ENCODE peak calls at places on chromosomes 7 and 10, in six cellular contexts. S is OCI-M1, J is Right ventricle myocardium superior, N is HuH-7, E is brain pericyte, W is GM12865. U is an unnamed sample.

GRCh38 chr7:818031-818699 is 14.1 kb upstream of the SUN1 start:
- DNase-seq in J (peak; percentile 1), W (peak; percentile 64), N (peak; percentile 61), S (peak; percentile 25), E (peak; percentile 31), U (no peak)

GRCh38 chr10:58775960-58776574 is 263.4 kb downstream of the BICC1 start:
- DNase-seq in J (no peak), S (no peak), W (no peak), E (no peak), N (no peak), U (no peak)

GRCh38 chr10:4067552-4068254 is 282.7 kb upstream of the KLF6 start:
- DNase-seq in W (peak; percentile 9), J (no peak), S (peak; percentile 59), N (no peak), E (no peak), U (no peak)

GRCh38 chr10:110363572-110364411 is 59.1 kb upstream of the SMNDC1 start:
- DNase-seq in N (no peak), W (no peak), E (no peak), J (no peak), S (no peak), U (no peak)

GRCh38 chr7:46191776-46192175 is 270.7 kb upstream of the IGFBP3 start:
- DNase-seq in N (no peak), J (no peak), W (no peak), E (no peak), S (no peak), U (no peak)

GRCh38 chr10:21517134-21517982 is 8.1 kb downstream of the SKIDA1 start:
- DNase-seq in N (peak; percentile 67), J (peak; percentile 78), E (no peak), W (peak; percentile 53), S (peak; percentile 65), U (no peak)

GRCh38 chr7:74006451-74007259 is 21.3 kb upstream of the ELN start:
- DNase-seq in S (no peak), N (no peak), W (no peak), E (no peak), J (no peak), U (no peak)

GRCh38 chr7:91265693-91266066 is 1.4 kb downstream of the FZD1 start:
- DNase-seq in S (no peak), W (peak; percentile 35), N (no peak), J (peak; percentile 41), E (no peak), U (peak; percentile 62)

GRCh38 chr10:18886102-18886501 is 162.5 kb upstream of the MALRD1 start:
- DNase-seq in W (no peak), N (no peak), E (no peak), J (no peak), S (peak; percentile 66), U (no peak)

GRCh38 chr7:88219781-88220747 is at the start of gene SRI:
- DNase-seq in J (peak; percentile 93), W (peak; percentile 93), N (peak; percentile 72), S (peak; percentile 96), E (peak; percentile 84), U (peak; percentile 85)

GRCh38 chr10:18666810-18667209 is 7.6 kb downstream of the ARL5B start:
- DNase-seq in W (no peak), J (no peak), S (no peak), N (no peak), E (no peak), U (no peak)

GRCh38 chr10:116272497-116273221 is at the start of gene GFRA1:
- DNase-seq in N (peak; percentile 54), J (peak; percentile 58), S (no peak), W (no peak), E (no peak), U (no peak)

GRCh38 chr7:24916463-24917040 is 63.4 kb downstream of the OSBPL3 start:
- DNase-seq in N (no peak), E (no peak), S (no peak), J (no peak), W (no peak), U (no peak)

GRCh38 chr10:85444868-85445267 is 921.7 kb downstream of the GRID1 start:
- DNase-seq in S (no peak), E (no peak), W (no peak), N (no peak), J (no peak), U (no peak)